ENCODE peak calls at places on chromosome 17, in eight cellular contexts. K is RWPE1; L is activated CD4-positive, CD25-positive, alpha-beta regulatory T cell; R is prostate gland; I is Caco-2; Y is putamen; D is cardiac fibroblast; S is stimulated activated CD4-positive, alpha-beta T cell treated with anti-CD3 and anti-CD28 coated beads, Interleukin-12 subunit alpha, Interleukin-12 subunit beta, amount 100 ng/mL, for 48 hours. H is an unnamed sample.

GRCh38 chr17:47628014-47628413 is 21.7 kb upstream of the KPNB1 start:
- DNase-seq in K (no peak), L (no peak), R (no peak), I (no peak), Y (no peak), D (no peak), S (no peak), H (no peak)

GRCh38 chr17:72282439-72283029 is 161.7 kb downstream of the SOX9 start:
- DNase-seq in K (no peak), L (no peak), R (no peak), I (no peak), Y (no peak), D (no peak), S (no peak), H (no peak)

GRCh38 chr17:74485012-74485743 is 18.7 kb downstream of the CD300A start:
- DNase-seq in K (no peak), L (no peak), R (no peak), I (no peak), Y (no peak), D (no peak), S (no peak), H (no peak)

GRCh38 chr17:40303009-40303657 is 5.8 kb upstream of the RARA start:
- DNase-seq in K (peak; percentile 54), L (no peak), R (no peak), I (peak; percentile 71), Y (peak; percentile 61), D (peak; percentile 84), S (no peak), H (peak; percentile 65)

GRCh38 chr17:50055426-50056216 is at the start of gene ITGA3:
- DNase-seq in K (peak; percentile 88), L (no peak), R (peak; percentile 87), I (peak; percentile 77), Y (peak; percentile 75), D (peak; percentile 90), S (peak; percentile 30), H (peak; percentile 82)

GRCh38 chr17:49090885-49091594 is 41.5 kb upstream of the B4GALNT2 start:
- DNase-seq in K (no peak), L (no peak), R (no peak), I (no peak), Y (no peak), D (no peak), S (no peak), H (no peak)

GRCh38 chr17:4777969-4778760 is 6.5 kb downstream of the TM4SF5 start:
- DNase-seq in K (no peak), L (no peak), R (no peak), I (peak; percentile 75), Y (no peak), D (no peak), S (no peak), H (no peak)

GRCh38 chr17:35286120-35286781 is 43.4 kb downstream of the SLFN5 start:
- DNase-seq in K (no peak), L (no peak), R (no peak), I (no peak), Y (no peak), D (peak; percentile 26), S (peak; percentile 5), H (no peak)

GRCh38 chr17:4520060-4520880 is 21.6 kb downstream of the SPNS2 start:
- DNase-seq in K (no peak), L (no peak), R (no peak), I (no peak), Y (no peak), D (no peak), S (no peak), H (no peak)

GRCh38 chr17:41620583-41621434 is 3.6 kb downstream of the KRT17 start:
- DNase-seq in K (no peak), L (no peak), R (no peak), I (no peak), Y (no peak), D (peak; percentile 47), S (no peak), H (no peak)

GRCh38 chr17:63988741-63989621 is 9.2 kb upstream of the PRR29 start:
- DNase-seq in K (no peak), L (no peak), R (no peak), I (no peak), Y (no peak), D (peak; percentile 44), S (no peak), H (no peak)

GRCh38 chr17:16353702-16354174 is 469 bp upstream of the CENPV start:
- DNase-seq in K (no peak), L (no peak), R (no peak), I (no peak), Y (no peak), D (no peak), S (no peak), H (no peak)

GRCh38 chr17:74241434-74241833 is 28.1 kb downstream of the TTYH2 start:
- DNase-seq in K (no peak), L (no peak), R (no peak), I (no peak), Y (peak; percentile 57), D (peak; percentile 68), S (no peak), H (no peak)

GRCh38 chr17:14784997-14785696 is 480.0 kb downstream of the PMP22 start:
- DNase-seq in K (no peak), L (no peak), R (no peak), I (peak; percentile 0), Y (no peak), D (no peak), S (no peak), H (no peak)

GRCh38 chr17:50764860-50765259 is 2.5 kb downstream of the ANKRD40CL start:
- DNase-seq in K (no peak), L (no peak), R (no peak), I (no peak), Y (no peak), D (no peak), S (no peak), H (no peak)

GRCh38 chr17:48215583-48216139 is 108.1 kb downstream of the SNX11 start:
- DNase-seq in K (peak; percentile 54), L (no peak), R (no peak), I (peak; percentile 86), Y (no peak), D (peak; percentile 51), S (no peak), H (peak; percentile 77)

GRCh38 chr17:78142113-78142861 is 3.9 kb upstream of the C17orf99 start:
- DNase-seq in K (peak; percentile 88), L (no peak), R (peak; percentile 83), I (no peak), Y (no peak), D (no peak), S (no peak), H (no peak)

GRCh38 chr17:29154516-29155234 is 25.5 kb downstream of the MYO18A start:
- DNase-seq in K (no peak), L (no peak), R (no peak), I (no peak), Y (no peak), D (no peak), S (no peak), H (no peak)

GRCh38 chr17:74467221-74467951 is 952 bp downstream of the CD300A start:
- DNase-seq in K (no peak), L (no peak), R (no peak), I (no peak), Y (no peak), D (no peak), S (no peak), H (no peak)

GRCh38 chr17:64148017-64148631 is 18.2 kb upstream of the ERN1 start:
- DNase-seq in K (no peak), L (no peak), R (no peak), I (no peak), Y (no peak), D (peak; percentile 58), S (no peak), H (no peak)

GRCh38 chr17:81365601-81366585 is 29.4 kb upstream of the BAHCC1 start:
- DNase-seq in K (peak; percentile 89), L (no peak), R (peak; percentile 94), I (no peak), Y (no peak), D (peak; percentile 85), S (no peak), H (no peak)

GRCh38 chr17:29074488-29074887 is 31.5 kb downstream of the PIPOX start:
- DNase-seq in K (no peak), L (no peak), R (no peak), I (no peak), Y (no peak), D (no peak), S (no peak), H (no peak)

GRCh38 chr17:33498069-33498468 is 205.0 kb upstream of the ASIC2 start:
- DNase-seq in K (no peak), L (no peak), R (no peak), I (no peak), Y (no peak), D (peak; percentile 3), S (no peak), H (no peak)

GRCh38 chr17:28745777-28746473 is 2.1 kb downstream of the TRAF4 start:
- DNase-seq in K (peak; percentile 83), L (no peak), R (no peak), I (peak; percentile 53), Y (no peak), D (no peak), S (no peak), H (no peak)

GRCh38 chr17:60720763-60721531 is 43.3 kb downstream of the BCAS3 start:
- DNase-seq in K (peak; percentile 46), L (no peak), R (peak; percentile 53), I (peak; percentile 67), Y (peak; percentile 71), D (peak; percentile 82), S (no peak), H (peak; percentile 64)

GRCh38 chr17:43916385-43916784 is 9.0 kb upstream of the MPP2 start:
- DNase-seq in K (no peak), L (no peak), R (no peak), I (peak; percentile 56), Y (no peak), D (no peak), S (no peak), H (no peak)

GRCh38 chr17:2634361-2634960 is 41.0 kb downstream of the PAFAH1B1 start:
- DNase-seq in K (peak; percentile 89), L (no peak), R (no peak), I (no peak), Y (no peak), D (no peak), S (no peak), H (no peak)

GRCh38 chr17:40177275-40177874 is at the start of gene RAPGEFL1:
- DNase-seq in K (peak; percentile 86), L (peak; percentile 71), R (peak; percentile 77), I (peak; percentile 82), Y (peak; percentile 64), D (peak; percentile 77), S (peak; percentile 77), H (peak; percentile 80)

GRCh38 chr17:39823407-39824054 is 40.6 kb downstream of the IKZF3 start:
- DNase-seq in K (no peak), L (no peak), R (no peak), I (peak; percentile 20), Y (no peak), D (no peak), S (no peak), H (no peak)

GRCh38 chr17:30344283-30345088 is 10.6 kb upstream of the TMIGD1 start:
- DNase-seq in K (no peak), L (no peak), R (peak; percentile 82), I (peak; percentile 88), Y (peak; percentile 82), D (peak; percentile 97), S (no peak), H (peak; percentile 13)

GRCh38 chr17:82376042-82376730 is 4.6 kb downstream of the UTS2R start:
- DNase-seq in K (no peak), L (no peak), R (no peak), I (no peak), Y (no peak), D (no peak), S (no peak), H (no peak)

GRCh38 chr17:17347956-17348871 is 45.0 kb downstream of the NT5M start:
- DNase-seq in K (no peak), L (no peak), R (no peak), I (no peak), Y (no peak), D (no peak), S (no peak), H (no peak)

GRCh38 chr17:42321555-42321954 is 33.3 kb downstream of the STAT5A start:
- DNase-seq in K (no peak), L (no peak), R (no peak), I (no peak), Y (no peak), D (no peak), S (no peak), H (no peak)

GRCh38 chr17:20203761-20204263 is 194.7 kb downstream of the SPECC1 start:
- DNase-seq in K (no peak), L (no peak), R (no peak), I (no peak), Y (no peak), D (no peak), S (no peak), H (no peak)

H was measured in AG08395.